ENCODE peak calls at places on chromosomes 6 and 20, in four cellular contexts. J is IMR-90, X is HCT116, E is bronchial epithelial cell. B is an unnamed sample.

GRCh38 chr20:60750909-60751308 is 501.2 kb upstream of the CDH4 start:
- DNase-seq in E (no peak), X (no peak), J (no peak), B (no peak)

GRCh38 chr6:99185525-99185924 is 163.9 kb downstream of the FAXC start:
- DNase-seq in J (no peak), X (no peak), E (no peak), B (no peak)

GRCh38 chr20:3679749-3680700 is 1.8 kb downstream of the ADAM33 start:
- DNase-seq in E (no peak), J (peak; percentile 48), X (no peak), B (no peak)

GRCh38 chr6:158621694-158622544 is 22.6 kb downstream of the DYNLT1 start:
- DNase-seq in J (no peak), E (no peak), X (no peak), B (no peak)

GRCh38 chr20:10673176-10673830 is 496 bp downstream of the JAG1 start:
- DNase-seq in J (no peak), X (no peak), E (no peak), B (no peak)

GRCh38 chr20:20084296-20084752 is 32.0 kb downstream of the CFAP61 start:
- DNase-seq in E (no peak), X (no peak), J (no peak), B (no peak)

GRCh38 chr6:150144294-150144868 is 1.5 kb downstream of the PPP1R14C start:
- DNase-seq in E (peak; percentile 60), J (no peak), X (no peak), B (no peak)

GRCh38 chr6:132392792-132393191 is 8.5 kb downstream of the MOXD1 start:
- DNase-seq in J (no peak), E (peak; percentile 47), X (peak; percentile 51), B (no peak)

GRCh38 chr6:31763617-31763940 is 1.1 kb downstream of the SAPCD1 start:
- DNase-seq in E (peak; percentile 10), X (no peak), J (peak; percentile 21), B (peak; percentile 67)

GRCh38 chr6:29232725-29233124 is 62.0 kb downstream of the OR2J2 start:
- DNase-seq in X (no peak), J (no peak), E (no peak), B (no peak)

GRCh38 chr6:168132531-168133184 is 53.6 kb upstream of the FRMD1 start:
- DNase-seq in J (peak; percentile 80), E (no peak), X (no peak), B (no peak)

GRCh38 chr6:52065621-52066020 is 21.8 kb downstream of the PKHD1 start:
- DNase-seq in X (no peak), E (peak; percentile 95), J (no peak), B (no peak)

GRCh38 chr6:157335829-157336228 is 12.5 kb upstream of the TMEM242 start:
- DNase-seq in J (no peak), X (no peak), E (no peak), B (no peak)

GRCh38 chr20:8527998-8528397 is 395.9 kb downstream of the PLCB1 start:
- DNase-seq in X (no peak), E (peak; percentile 44), J (peak; percentile 95), B (no peak)

GRCh38 chr6:163427498-163428254 is 13.2 kb downstream of the QKI start:
- DNase-seq in E (peak; percentile 73), X (peak; percentile 16), J (peak; percentile 82), B (no peak)

GRCh38 chr6:118775381-118775780 is 118.6 kb upstream of the ASF1A start:
- DNase-seq in X (no peak), E (no peak), J (no peak), B (no peak)

GRCh38 chr6:129207832-129208231 is 324.9 kb downstream of the LAMA2 start:
- DNase-seq in J (no peak), X (no peak), E (peak; percentile 9), B (no peak)

GRCh38 chr6:111220383-111221031 is 133.2 kb downstream of the SLC16A10 start:
- DNase-seq in X (no peak), J (no peak), E (no peak), B (no peak)

GRCh38 chr6:73204252-73204651 is 21.0 kb downstream of the KHDC1L start:
- DNase-seq in E (no peak), J (no peak), X (no peak), B (no peak)

GRCh38 chr6:118770112-118770788 is 118.9 kb upstream of the CEP85L start:
- DNase-seq in E (peak; percentile 55), X (no peak), J (no peak), B (no peak)

GRCh38 chr6:128421788-128422187 is 98.6 kb downstream of the PTPRK start:
- DNase-seq in X (no peak), J (no peak), E (no peak), B (no peak)

GRCh38 chr20:38985603-38986170 is 23.5 kb downstream of the DHX35 start:
- DNase-seq in X (no peak), J (peak; percentile 73), E (peak; percentile 7), B (no peak)

GRCh38 chr20:38043512-38044300 is 10.2 kb downstream of the RPRD1B start:
- DNase-seq in X (no peak), E (peak; percentile 96), J (peak; percentile 85), B (no peak)

DNA sequence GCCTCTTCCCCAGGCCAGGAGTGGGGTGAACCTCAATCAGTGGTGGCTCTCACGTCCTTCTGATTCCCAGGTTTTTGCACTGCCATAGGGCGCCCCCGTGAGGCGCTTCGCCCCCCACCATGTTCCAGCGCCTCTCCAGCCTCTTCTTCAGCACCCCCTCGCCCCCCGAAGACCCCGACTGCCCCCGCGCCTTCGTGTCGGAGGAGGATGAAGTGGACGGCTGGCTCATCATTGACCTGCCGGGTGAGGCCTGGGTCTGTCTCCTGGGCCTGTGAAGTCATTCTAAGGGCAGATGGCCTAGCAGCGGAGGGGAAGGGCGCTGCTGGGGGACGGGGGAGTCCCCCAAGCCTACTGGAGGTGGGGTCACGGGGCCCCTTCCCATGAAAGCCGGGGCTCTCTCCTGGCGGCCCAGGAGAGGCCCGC is 4.5 kb downstream of the TP53INP2 start:
- DNase-seq in E (no peak), X (no peak), J (peak; percentile 16), B (peak; percentile 81)
- H3K36me3 ChIP-seq in E (peaks cover 3% of the 10 kb centered on the region), X (no peaks in the 10 kb centered on the region), J (peaks cover 17% of the 10 kb centered on the region), B (no peaks in the 10 kb centered on the region)

DNA sequence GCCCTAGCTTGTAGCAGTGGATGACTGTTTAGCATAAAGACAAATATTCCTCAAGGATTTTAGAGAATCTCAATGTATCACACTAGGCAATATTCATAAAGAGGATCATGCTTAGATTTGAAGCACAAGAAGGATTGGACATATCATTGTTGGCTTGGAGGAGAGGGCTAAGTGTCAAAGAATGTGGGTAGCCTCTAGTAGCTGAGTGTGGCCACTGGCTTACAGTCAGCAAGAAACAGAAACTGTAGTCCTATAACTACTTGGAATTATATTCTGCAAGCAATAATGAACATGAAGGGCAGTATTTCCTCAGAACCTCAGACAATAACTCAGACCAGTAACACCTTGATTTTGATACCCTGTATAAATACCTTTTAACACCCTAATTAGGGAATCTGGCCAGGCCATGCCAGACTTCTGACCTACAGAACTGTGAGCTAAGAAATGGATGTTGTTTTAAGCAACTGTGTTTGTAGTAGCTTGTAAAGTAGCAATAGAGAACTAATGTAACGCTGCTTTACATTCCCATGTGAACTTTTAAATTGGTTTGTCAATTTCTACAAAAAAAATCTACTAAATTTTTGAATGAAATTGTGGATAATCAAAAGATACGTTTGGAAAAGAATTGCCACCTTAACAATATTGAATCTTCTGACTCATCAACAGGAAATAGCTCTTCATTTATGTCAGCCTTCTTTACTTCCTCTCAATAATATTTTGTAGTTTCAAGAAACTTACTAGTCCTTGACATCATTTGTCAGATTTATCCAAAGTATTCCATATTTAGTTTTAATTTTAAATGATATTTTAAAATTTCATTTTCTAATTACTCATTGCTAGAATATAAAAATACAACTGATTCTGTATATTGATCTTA is 65.2 kb upstream of the RSPO3 start:
- DNase-seq in J (peak; percentile 19), E (peak; percentile 58), X (no peak), B (no peak)
- H3K4me3 ChIP-seq in J (no peak overlapping the region), E (no peak overlapping the region), X (no peak overlapping the region), B (no peak overlapping the region)

GRCh38 chr6:170245233-170245992 is 45.5 kb downstream of the DLL1 start:
- DNase-seq in E (no peak), J (no peak), X (no peak), B (no peak)

GRCh38 chr6:170248861-170249600 is 41.8 kb downstream of the DLL1 start:
- DNase-seq in E (no peak), X (no peak), J (no peak), B (no peak)

GRCh38 chr6:170248111-170248805 is 42.6 kb downstream of the DLL1 start:
- DNase-seq in J (no peak), X (no peak), E (no peak), B (no peak)

GRCh38 chr6:170244721-170245201 is 46.1 kb downstream of the DLL1 start:
- DNase-seq in E (no peak), X (no peak), J (no peak), B (no peak)

DNA sequence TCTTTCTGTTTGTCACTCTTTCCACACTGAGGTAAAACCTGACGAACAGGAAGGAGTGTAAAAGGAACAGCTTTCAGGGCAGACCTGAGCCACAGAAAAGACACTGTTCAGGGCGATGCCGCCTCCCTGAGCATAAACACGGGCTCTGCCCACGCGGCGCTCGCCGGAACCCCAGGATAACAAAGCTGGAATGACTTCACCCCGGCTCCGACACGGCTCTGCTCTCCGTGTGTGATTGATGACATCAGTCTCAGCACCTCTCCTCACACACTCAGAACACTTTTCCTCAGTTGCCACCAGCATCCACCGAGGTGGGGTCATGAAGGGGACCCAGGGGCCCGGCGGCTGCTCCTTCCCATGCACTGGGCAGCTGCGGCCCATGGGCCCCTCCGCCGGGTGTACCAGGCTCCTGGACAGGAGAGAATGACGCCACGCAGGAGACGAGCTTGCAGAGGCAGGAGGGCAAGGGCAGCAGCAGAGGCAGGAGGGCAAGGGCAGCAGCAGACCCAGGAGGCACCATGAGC is 43.6 kb downstream of the DLL1 start:
- DNase-seq in J (no peak), E (peak; percentile 31), X (no peak), B (no peak)
- TF ChIP-seq CTCF in J (no peak), E (peak; percentile 36), X (no peak), B (no peak)

DNA sequence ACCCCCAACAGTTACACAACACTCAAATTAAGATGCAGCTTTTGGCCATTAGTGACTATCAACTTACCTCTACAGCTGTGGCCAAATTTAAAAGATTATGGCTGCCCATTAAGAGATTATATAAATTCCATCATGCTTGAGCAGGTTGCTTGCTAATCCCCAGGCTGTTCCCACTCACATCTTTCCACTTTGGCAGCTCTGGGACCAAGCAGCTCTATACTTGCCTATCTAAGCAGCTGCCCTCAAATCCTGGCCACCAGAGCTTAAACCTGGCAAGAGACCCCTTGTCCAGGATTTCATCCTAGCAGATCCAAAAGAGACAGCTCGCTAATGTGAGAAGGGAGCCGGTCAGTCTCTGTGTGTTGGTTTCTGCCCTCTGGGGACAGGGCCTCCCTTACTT is 127.9 kb downstream of the SLC23A2 start:
- DNase-seq in E (no peak), J (no peak), X (no peak), B (no peak)
- H3K36me3 ChIP-seq in E (peaks cover 6% of the 10 kb centered on the region), J (peaks cover 30% of the 10 kb centered on the region), X (peaks cover 2% of the 10 kb centered on the region), B (peaks cover 1% of the 10 kb centered on the region)

B was measured in Caco-2.